ENCODE peak calls at places on chromosomes 16 and 17, in seven cellular contexts. P, L, S, K, W, J and G are unnamed samples.

GRCh38 chr17:38579934-38580333 is 25.8 kb downstream of the SRCIN1 start:
- DNase-seq in K (peak; percentile 80), L (no peak), J (no peak), P (peak; percentile 68), S (peak; percentile 71), W (peak; percentile 94), G (peak; percentile 13)

GRCh38 chr16:77859493-77860232 is 71.3 kb downstream of the VAT1L start:
- DNase-seq in K (no peak), L (no peak), P (no peak), W (no peak), S (no peak), J (no peak), G (no peak)

GRCh38 chr17:77503916-77504651 is 363.3 kb downstream of the SEC14L1 start:
- DNase-seq in J (no peak), K (no peak), P (no peak), L (no peak), S (no peak), W (peak; percentile 59), G (no peak)

GRCh38 chr16:85573696-85574641 is 39.2 kb upstream of the GSE1 start:
- DNase-seq in P (no peak), L (no peak), J (no peak), S (no peak), W (peak; percentile 93), K (peak; percentile 78), G (peak; percentile 78)

GRCh38 chr17:22265807-22266206 is 573.5 kb downstream of the KCNJ18 start:
- DNase-seq in K (no peak), S (no peak), W (no peak), P (no peak), L (no peak), J (no peak), G (no peak)

GRCh38 chr16:84648595-84649510 is 542 bp downstream of the KLHL36 start:
- DNase-seq in L (no peak), S (no peak), W (peak; percentile 79), P (no peak), J (no peak), K (peak; percentile 94), G (no peak)

GRCh38 chr17:1180958-1181768 is 1.4 kb upstream of the ABR start:
- DNase-seq in J (no peak), S (no peak), W (no peak), L (no peak), K (no peak), P (no peak), G (no peak)

GRCh38 chr17:81400154-81400938 is 5.1 kb downstream of the BAHCC1 start:
- DNase-seq in J (no peak), S (no peak), K (peak; percentile 59), L (no peak), W (no peak), P (peak; percentile 68), G (peak; percentile 60)

GRCh38 chr17:81025065-81025751 is 9.7 kb upstream of the BAIAP2 start:
- DNase-seq in P (no peak), W (no peak), J (no peak), K (no peak), L (no peak), S (no peak), G (no peak)

GRCh38 chr17:32546031-32546444 is 59.2 kb downstream of the CDK5R1 start:
- DNase-seq in L (no peak), S (no peak), W (peak; percentile 64), J (peak; percentile 23), K (no peak), P (no peak), G (no peak)

GRCh38 chr17:38703742-38704644 is 1.1 kb upstream of the MLLT6 start:
- DNase-seq in W (peak; percentile 80), K (peak; percentile 86), J (peak; percentile 94), L (no peak), S (peak; percentile 100), P (no peak), G (no peak)

GRCh38 chr17:2724783-2725164 is 13.2 kb upstream of the CLUH start:
- DNase-seq in J (peak; percentile 61), L (no peak), S (no peak), P (peak; percentile 85), K (peak; percentile 36), W (no peak), G (peak; percentile 26)

GRCh38 chr17:8109669-8110455 is 8.5 kb downstream of the ALOXE3 start:
- DNase-seq in J (no peak), W (peak; percentile 84), L (no peak), P (peak; percentile 66), S (no peak), K (peak; percentile 81), G (no peak)

DNA sequence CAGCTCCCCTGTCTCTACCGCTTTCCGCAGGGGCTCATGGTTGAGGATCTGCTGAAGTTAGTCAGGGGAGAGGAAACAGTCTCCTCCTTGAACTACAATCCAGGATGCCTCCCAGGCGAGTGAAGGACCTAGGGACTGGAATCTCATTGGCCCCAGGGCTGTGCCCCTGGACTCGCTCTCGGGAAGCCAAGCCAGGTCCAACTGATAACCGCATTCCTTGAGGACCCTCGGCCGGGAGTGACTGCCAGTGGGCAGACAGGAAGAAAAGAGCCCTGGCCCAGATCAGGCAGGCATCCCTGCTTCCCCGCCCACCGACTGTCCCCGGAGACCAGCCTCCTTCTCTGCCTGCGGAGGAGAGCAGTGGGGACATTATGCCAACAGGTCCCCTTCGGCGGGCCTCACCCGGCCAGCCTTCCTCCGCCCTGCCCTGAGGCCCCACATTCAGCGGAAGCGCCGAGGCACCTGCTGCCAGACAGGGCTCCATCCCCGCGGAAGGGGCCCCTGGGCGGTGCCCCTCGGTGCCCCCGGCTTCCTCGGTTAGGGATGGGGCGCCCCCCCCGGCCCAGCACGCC is 776 bp downstream of the LRRC75A start:
- DNase-seq in P (no peak), L (no peak), S (no peak), W (peak; percentile 54), J (no peak), K (no peak), G (no peak)
- TF ChIP-seq RFX5 in P (no peak), L (no peak), S (no peak), W (no peak), J (no peak), K (no peak), G (no peak)

DNA sequence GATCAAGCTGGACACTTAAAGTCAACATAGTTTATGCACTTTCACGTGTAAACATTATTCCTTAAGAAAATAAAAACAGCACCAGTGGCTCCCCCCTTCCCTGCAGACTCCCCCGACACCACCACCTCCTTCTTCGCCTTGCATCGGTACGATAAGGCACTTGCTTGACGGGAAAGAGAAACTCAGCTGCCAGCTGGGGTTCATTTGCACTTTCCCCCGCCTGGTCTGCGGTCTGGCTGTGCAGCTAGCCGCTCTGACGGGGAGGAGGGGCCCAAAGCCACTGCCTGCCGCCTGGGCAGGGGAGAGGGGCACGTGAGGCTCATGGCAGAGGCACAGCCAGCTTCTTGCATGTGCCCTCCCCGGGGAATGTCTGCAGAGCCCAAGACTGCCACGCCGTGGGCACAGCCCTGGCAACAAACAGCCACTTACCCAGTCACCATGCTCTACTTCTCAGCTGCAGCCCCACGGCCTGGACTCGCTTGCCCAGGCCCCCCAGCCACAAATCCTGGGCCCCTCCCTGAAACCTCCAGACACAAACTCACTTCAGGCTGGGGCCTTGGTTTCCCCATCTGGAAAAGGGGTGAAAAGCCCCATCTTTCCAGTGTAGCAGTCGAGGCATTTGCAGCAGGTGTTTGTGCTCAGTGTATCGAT is 16.5 kb upstream of the PRM1 start:
- DNase-seq in J (no peak), K (peak; percentile 73), W (peak; percentile 87), L (peak; percentile 92), P (no peak), S (peak; percentile 67), G (peak; percentile 70)
- TF ChIP-seq RFX5 in J (no peak), K (no peak), W (no peak), L (peak; percentile 15), P (no peak), S (no peak), G (no peak)

GRCh38 chr16:30660424-30661251 is 2.4 kb downstream of the FBRS start:
- DNase-seq in S (no peak), W (no peak), P (no peak), J (no peak), L (no peak), K (peak; percentile 9), G (peak; percentile 58)
- TF ChIP-seq RFX5 in S (no peak), W (no peak), P (no peak), J (no peak), L (no peak), K (no peak), G (no peak)

DNA sequence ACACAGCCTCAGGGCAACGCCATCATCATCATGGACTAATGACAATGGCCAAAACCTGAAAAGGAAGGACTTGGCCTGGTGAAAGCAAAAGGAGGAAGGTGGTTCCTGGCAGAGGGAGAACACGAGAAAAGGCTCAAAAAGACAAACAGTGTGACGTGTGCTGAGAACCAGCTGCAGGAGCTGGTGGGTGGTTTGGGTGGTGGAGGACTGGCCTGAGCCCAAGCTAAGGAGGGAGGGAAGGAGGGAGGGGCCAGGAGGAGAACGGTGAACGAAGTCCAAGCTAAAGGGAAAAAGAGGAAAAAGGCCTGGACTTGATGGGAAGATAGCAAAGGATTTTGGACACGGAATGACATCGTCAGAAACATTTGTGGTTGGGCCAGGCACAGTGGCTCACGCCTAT is 85.0 kb downstream of the SLC39A11 start:
- DNase-seq in W (no peak), J (no peak), P (no peak), L (no peak), S (no peak), K (no peak), G (peak; percentile 80)
- TF ChIP-seq RFX5 in W (no peak), J (no peak), P (no peak), L (no peak), S (no peak), K (no peak), G (no peak)

GRCh38 chr17:76246080-76247066 is 6.1 kb upstream of the RNF157 start:
- DNase-seq in L (peak; percentile 98), W (no peak), J (no peak), S (peak; percentile 67), K (no peak), P (no peak), G (peak; percentile 53)
- TF ChIP-seq RFX5 in L (peak; percentile 55), W (no peak), J (no peak), S (no peak), K (no peak), P (no peak), G (no peak)

GRCh38 chr17:71741836-71742235 is 379.0 kb upstream of the SOX9 start:
- DNase-seq in P (no peak), W (no peak), K (no peak), S (no peak), J (no peak), L (no peak), G (no peak)
- TF ChIP-seq RFX5 in P (no peak), W (no peak), K (no peak), S (no peak), J (no peak), L (no peak), G (no peak)

GRCh38 chr17:73199751-73200317 is 7.0 kb downstream of the COG1 start:
- DNase-seq in L (no peak), J (no peak), S (no peak), K (no peak), P (no peak), W (no peak), G (no peak)
- TF ChIP-seq RFX5 in L (no peak), J (no peak), S (no peak), K (no peak), P (no peak), W (no peak), G (no peak)